ENCODE peak calls at places on chromosomes 7 and 10, in nine cellular contexts. E, G, Z, D, F, M, U, T and I are unnamed samples.

GRCh38 chr10:96991313-96991841 is 159.3 kb downstream of the LCOR start:
- DNase-seq in E (no peak), G (peak; percentile 64), Z (no peak), D (peak; percentile 88), F (peak; percentile 48), M (peak; percentile 90), U (no peak), T (no peak), I (peak; percentile 59)

GRCh38 chr10:117662126-117662525 is 119.6 kb downstream of the EMX2 start:
- DNase-seq in E (no peak), G (no peak), Z (no peak), D (peak; percentile 48), F (no peak), M (no peak), U (no peak), T (no peak), I (no peak)

GRCh38 chr10:51090190-51090589 is 15.9 kb downstream of the PRKG1 start:
- DNase-seq in E (no peak), G (no peak), Z (no peak), D (peak; percentile 39), F (peak; percentile 62), M (peak; percentile 56), U (no peak), T (no peak), I (no peak)

GRCh38 chr10:51911721-51912120 is 212.3 kb upstream of the CSTF2T start:
- DNase-seq in E (no peak), G (no peak), Z (no peak), D (no peak), F (no peak), M (no peak), U (no peak), T (no peak), I (no peak)

GRCh38 chr7:79227035-79227434 is 226.4 kb downstream of the MAGI2 start:
- DNase-seq in E (no peak), G (peak; percentile 8), Z (no peak), D (no peak), F (no peak), M (peak; percentile 67), U (no peak), T (no peak), I (peak; percentile 80)

GRCh38 chr7:77765906-77766800 is 32.1 kb downstream of the TMEM60 start:
- DNase-seq in E (no peak), G (peak; percentile 15), Z (no peak), D (peak; percentile 18), F (peak; percentile 64), M (peak; percentile 54), U (no peak), T (no peak), I (peak; percentile 80)

GRCh38 chr7:45217358-45217757 is 59.8 kb downstream of the RAMP3 start:
- DNase-seq in E (no peak), G (no peak), Z (no peak), D (peak; percentile 39), F (no peak), M (no peak), U (no peak), T (no peak), I (no peak)

GRCh38 chr7:81956520-81956919 is 186.7 kb upstream of the HGF start:
- DNase-seq in E (no peak), G (peak; percentile 32), Z (no peak), D (peak; percentile 79), F (peak; percentile 85), M (peak; percentile 73), U (no peak), T (no peak), I (peak; percentile 73)

GRCh38 chr10:77843264-77843663 is 83.3 kb downstream of the DLG5 start:
- DNase-seq in E (no peak), G (no peak), Z (no peak), D (no peak), F (no peak), M (no peak), U (no peak), T (no peak), I (no peak)

GRCh38 chr7:69060516-69060915 is 537.8 kb upstream of the AUTS2 start:
- DNase-seq in E (no peak), G (no peak), Z (no peak), D (no peak), F (no peak), M (no peak), U (no peak), T (no peak), I (no peak)

GRCh38 chr10:89296227-89296648 is 5.6 kb upstream of the IFIT2 start:
- DNase-seq in E (no peak), G (peak; percentile 46), Z (no peak), D (peak; percentile 90), F (peak; percentile 63), M (peak; percentile 79), U (no peak), T (no peak), I (peak; percentile 92)

GRCh38 chr7:26151953-26152781 is at the start of gene NFE2L3:
- DNase-seq in E (peak; percentile 68), G (no peak), Z (no peak), D (peak; percentile 77), F (peak; percentile 67), M (peak; percentile 63), U (peak; percentile 81), T (peak; percentile 88), I (peak; percentile 57)

GRCh38 chr10:63363951-63364350 is 101.8 kb downstream of the JMJD1C start:
- DNase-seq in E (no peak), G (no peak), Z (no peak), D (no peak), F (no peak), M (no peak), U (no peak), T (no peak), I (no peak)

GRCh38 chr7:127391591-127392181 is 822 bp downstream of the ZNF800 start:
- DNase-seq in E (peak; percentile 15), G (no peak), Z (no peak), D (peak; percentile 45), F (peak; percentile 33), M (peak; percentile 24), U (peak; percentile 42), T (no peak), I (peak; percentile 49)

GRCh38 chr10:110980807-110981206 is 61.4 kb downstream of the SHOC2 start:
- DNase-seq in E (no peak), G (no peak), Z (no peak), D (no peak), F (no peak), M (no peak), U (no peak), T (no peak), I (no peak)

GRCh38 chr7:134470864-134471263 is 12.0 kb upstream of the AKR1B1 start:
- DNase-seq in E (no peak), G (no peak), Z (no peak), D (peak; percentile 68), F (peak; percentile 69), M (peak; percentile 79), U (no peak), T (no peak), I (peak; percentile 79)

GRCh38 chr7:47441796-47442744 is 139.8 kb downstream of the TNS3 start:
- DNase-seq in E (no peak), G (no peak), Z (no peak), D (peak; percentile 30), F (no peak), M (no peak), U (no peak), T (no peak), I (peak; percentile 55)

GRCh38 chr10:95295031-95295755 is 4.4 kb upstream of the PDLIM1 start:
- DNase-seq in E (peak; percentile 37), G (no peak), Z (no peak), D (peak; percentile 75), F (peak; percentile 60), M (peak; percentile 60), U (peak; percentile 61), T (peak; percentile 72), I (peak; percentile 70)

GRCh38 chr7:20785211-20786048 is 1.3 kb downstream of the SP8 start:
- DNase-seq in E (no peak), G (no peak), Z (no peak), D (no peak), F (no peak), M (no peak), U (no peak), T (no peak), I (no peak)
- TF ChIP-seq CTCF in E (no peak), G (no peak), Z (no peak), D (no peak), F (no peak), M (no peak), U (no peak), T (no peak), I (no peak)

DNA sequence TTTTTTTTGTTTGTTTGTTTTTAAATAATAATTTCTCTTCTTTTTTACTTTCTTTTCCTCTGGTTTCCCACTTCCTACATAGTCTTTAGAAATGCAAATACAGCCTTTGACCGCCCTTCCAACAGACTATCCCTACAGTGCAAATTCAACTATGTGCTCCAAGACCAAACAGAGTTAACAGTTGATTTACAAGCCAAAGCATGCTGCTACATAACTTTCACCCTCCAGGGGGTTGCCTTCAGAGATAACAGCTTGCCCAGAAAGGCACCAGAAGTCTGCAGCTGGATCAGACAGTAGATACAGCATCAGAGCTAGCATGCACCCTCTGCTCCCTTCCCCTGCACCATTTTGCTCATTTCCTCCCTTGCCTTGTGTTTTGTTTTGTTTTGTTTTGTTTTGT is 539.0 kb downstream of the ZWINT start:
- DNase-seq in E (no peak), G (no peak), Z (no peak), D (no peak), F (no peak), M (no peak), U (no peak), T (no peak), I (no peak)
- H3K4me3 ChIP-seq in E (no peak overlapping the region), G (no peak overlapping the region), Z (no peak overlapping the region), D (no peak overlapping the region), F (no peak overlapping the region), M (no peak overlapping the region), U (no peak overlapping the region), T (no peak overlapping the region), I (no peak overlapping the region)

DNA sequence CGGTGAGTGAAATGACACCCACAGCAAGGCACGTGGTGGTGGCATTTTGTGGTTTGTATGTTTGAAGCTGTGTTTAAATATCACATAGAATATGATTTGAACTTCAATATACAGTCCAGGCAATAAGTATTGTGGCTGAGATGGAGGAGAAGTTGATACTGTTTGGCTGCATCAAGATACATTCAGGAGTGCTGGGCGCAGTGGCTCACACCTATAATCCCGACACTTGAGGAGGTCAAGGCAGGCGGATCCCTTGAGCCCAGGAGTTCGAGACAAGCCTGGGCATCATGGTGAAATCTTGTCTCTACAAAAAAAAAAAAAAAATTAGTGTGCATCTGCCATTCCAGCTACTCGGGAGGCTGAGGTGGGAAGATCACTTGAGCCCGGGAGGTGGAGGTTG is 35.2 kb upstream of the NUB1 start:
- DNase-seq in E (no peak), G (no peak), Z (no peak), D (no peak), F (no peak), M (no peak), U (no peak), T (no peak), I (no peak)
- TF ChIP-seq CTCF in E (no peak), G (no peak), Z (no peak), D (no peak), F (no peak), M (no peak), U (no peak), T (no peak), I (no peak)

DNA sequence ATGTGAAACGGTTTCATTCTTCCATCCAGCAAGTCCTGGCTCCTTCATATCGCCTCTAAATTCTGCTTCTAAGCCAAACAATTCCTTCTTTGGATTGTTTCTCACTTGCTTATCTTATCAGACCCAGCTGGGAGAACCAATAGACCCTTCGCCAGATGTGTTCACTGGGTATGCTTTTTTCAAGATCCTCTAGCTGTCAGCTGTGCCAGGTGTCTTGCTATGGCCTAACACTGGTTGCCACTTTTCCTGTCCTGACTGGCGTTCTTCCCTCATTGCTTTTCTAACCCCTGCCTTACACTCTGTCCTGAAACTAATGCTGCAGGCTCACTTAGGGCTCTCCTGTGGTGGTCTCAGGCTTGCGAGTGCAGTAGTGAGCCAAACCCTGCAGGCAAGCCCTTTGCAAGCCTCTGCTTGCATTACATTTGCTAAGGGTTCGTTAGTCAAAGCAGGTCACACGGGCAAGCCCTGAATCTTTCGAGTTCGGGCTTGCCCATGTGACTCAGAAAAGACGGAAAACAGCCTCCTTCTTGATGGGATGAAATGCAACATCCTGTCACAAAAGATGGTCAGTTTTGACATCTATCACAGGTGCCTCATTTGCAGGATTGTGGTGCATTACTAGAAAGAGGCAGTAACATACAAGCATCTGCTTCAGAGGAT is 92.8 kb downstream of the VWC2 start:
- DNase-seq in E (no peak), G (no peak), Z (no peak), D (no peak), F (no peak), M (no peak), U (no peak), T (no peak), I (no peak)
- H3K4me3 ChIP-seq in E (no peak overlapping the region), G (no peak overlapping the region), Z (no peak overlapping the region), D (no peak overlapping the region), F (no peak overlapping the region), M (no peak overlapping the region), U (no peak overlapping the region), T (no peak overlapping the region), I (no peak overlapping the region)